ENCODE peak calls at places on chromosome 2, in seven cellular contexts. F is stimulated activated CD4-positive, alpha-beta T cell treated with anti-CD3 and anti-CD28 coated beads, TNF-alpha, amount 100 ng/mL, for 4 hours; W is HEK293T; O is stimulated activated CD8-positive, alpha-beta memory T cell treated with anti-CD3 and anti-CD28 coated beads, Interleukin-4, amount 100 ng/mL, for 1 hour; N is germinal center; V is COR-L47; D is NCI-H446 treated with DMSO at 0.1 percent for 48 hours. I is an unnamed sample.

GRCh38 chr2:167258712-167259111 is 370.4 kb downstream of the XIRP2 start:
- DNase-seq in F (no peak), W (no peak), O (no peak), N (no peak), V (no peak), D (no peak), I (no peak)

GRCh38 chr2:66433945-66434678 is 813 bp upstream of the MEIS1 start:
- DNase-seq in F (no peak), W (no peak), O (no peak), N (no peak), V (peak), D (no peak), I (peak)

GRCh38 chr2:18413794-18414396 is 146.6 kb downstream of the RDH14 start:
- DNase-seq in F (no peak), W (no peak), O (no peak), N (no peak), V (no peak), D (peak), I (no peak)

GRCh38 chr2:229252280-229252679 is 18.8 kb downstream of the PID1 start:
- DNase-seq in F (no peak), W (no peak), O (no peak), N (no peak), V (no peak), D (no peak), I (no peak)

GRCh38 chr2:219689676-219690628 is 62.5 kb downstream of the SLC4A3 start:
- DNase-seq in F (no peak), W (peak), O (no peak), N (peak), V (peak), D (no peak), I (peak)

GRCh38 chr2:175854665-175855064 is 147.4 kb downstream of the LNPK start:
- DNase-seq in F (no peak), W (no peak), O (no peak), N (no peak), V (peak), D (no peak), I (no peak)

GRCh38 chr2:195319112-195319460 is 337.9 kb upstream of the SLC39A10 start:
- DNase-seq in F (no peak), W (no peak), O (no peak), N (no peak), V (no peak), D (no peak), I (no peak)

GRCh38 chr2:182503886-182504285 is 77.0 kb upstream of the PDE1A start:
- DNase-seq in F (no peak), W (no peak), O (no peak), N (no peak), V (no peak), D (no peak), I (no peak)

GRCh38 chr2:240793313-240794177 is 26.5 kb downstream of the KIF1A start:
- DNase-seq in F (no peak), W (no peak), O (no peak), N (no peak), V (no peak), D (no peak), I (no peak)

I was measured in head of caudate nucleus.